ENCODE peak calls at places on chromosomes 3 and 15, in ten cellular contexts. E, J, L, W, Y, I, Z, H, A and G are unnamed samples.
A peak's percentile ranks its signal among the peaks of the same experiment; 100 is the strongest.

GRCh38 chr3:37957185-37957936 is 33.2 kb upstream of the VILL start:
- DNase-seq in Z (no peak), J (no peak), H (no peak), L (no peak), I (no peak), W (peak; percentile 63), Y (no peak), E (no peak), A (no peak), G (no peak)

GRCh38 chr3:31077826-31078225 is 183.4 kb upstream of the GADL1 start:
- DNase-seq in A (no peak), Z (no peak), Y (no peak), J (peak; percentile 9), W (peak; percentile 13), L (no peak), I (no peak), H (no peak), E (no peak), G (no peak)

GRCh38 chr15:81948751-81949150 is 97.1 kb downstream of the MEX3B start:
- DNase-seq in L (peak; percentile 61), Z (peak; percentile 12), J (peak; percentile 26), Y (no peak), H (no peak), I (no peak), W (no peak), A (no peak), E (no peak), G (no peak)

GRCh38 chr3:126355777-126356372 is 1.3 kb downstream of the KLF15 start:
- DNase-seq in J (peak; percentile 71), H (no peak), Y (peak; percentile 3), L (no peak), A (no peak), Z (no peak), W (peak; percentile 86), E (peak; percentile 41), I (peak; percentile 25), G (no peak)

GRCh38 chr15:50315814-50316630 is 39.0 kb downstream of the GABPB1 start:
- DNase-seq in L (peak; percentile 53), H (peak; percentile 41), J (peak; percentile 61), Y (peak; percentile 18), I (peak; percentile 34), W (peak; percentile 63), Z (no peak), A (no peak), E (peak; percentile 47), G (peak; percentile 58)

GRCh38 chr3:151135548-151136337 is 50.3 kb downstream of the MED12L start:
- DNase-seq in W (no peak), E (no peak), L (peak; percentile 58), Z (no peak), Y (peak; percentile 6), I (no peak), H (peak; percentile 25), A (no peak), J (no peak), G (peak; percentile 38)

GRCh38 chr3:15714448-15714847 is 83.3 kb downstream of the ANKRD28 start:
- DNase-seq in I (no peak), Z (no peak), A (no peak), E (no peak), L (no peak), Y (no peak), W (no peak), J (no peak), H (no peak), G (no peak)

GRCh38 chr3:150349314-150350097 is 58.6 kb upstream of the TSC22D2 start:
- DNase-seq in I (no peak), H (no peak), J (peak; percentile 68), A (no peak), W (no peak), Y (no peak), L (no peak), Z (no peak), E (no peak), G (no peak)

GRCh38 chr3:156665296-156665695 is 9.1 kb upstream of the TIPARP start:
- DNase-seq in Z (no peak), E (no peak), L (no peak), A (no peak), J (peak; percentile 78), H (no peak), W (peak; percentile 31), Y (no peak), I (no peak), G (no peak)